ENCODE peak calls at places on chromosomes 16 and 17, in six cellular contexts. Z, O, V, D, L and N are unnamed samples.
A peak's percentile ranks its signal among the peaks of the same experiment; 100 is the strongest.

GRCh38 chr16:85663891-85664321 is 24.8 kb downstream of the GINS2 start:
- DNase-seq in Z (no peak), O (no peak), V (no peak), D (no peak), L (no peak), N (no peak)

GRCh38 chr16:8850279-8850885 is 18.4 kb downstream of the CARHSP1 start:
- DNase-seq in Z (no peak), O (no peak), V (no peak), D (no peak), L (peak; percentile 36), N (no peak)

GRCh38 chr17:81400939-81401726 is 5.9 kb downstream of the BAHCC1 start:
- DNase-seq in Z (no peak), O (no peak), V (no peak), D (no peak), L (no peak), N (no peak)

GRCh38 chr16:49603956-49604355 is 230.4 kb downstream of the C16orf78 start:
- DNase-seq in Z (no peak), O (peak; percentile 35), V (no peak), D (no peak), L (no peak), N (no peak)

GRCh38 chr16:4313563-4314531 is 2.0 kb upstream of the GLIS2 start:
- DNase-seq in Z (peak; percentile 64), O (peak; percentile 86), V (peak; percentile 85), D (no peak), L (peak; percentile 79), N (no peak)

GRCh38 chr16:50761276-50761675 is 19.4 kb downstream of the CYLD start:
- DNase-seq in Z (no peak), O (no peak), V (no peak), D (no peak), L (no peak), N (no peak)

GRCh38 chr17:43645765-43646481 is 15.8 kb downstream of the MEOX1 start:
- DNase-seq in Z (no peak), O (peak; percentile 78), V (no peak), D (no peak), L (peak; percentile 84), N (no peak)

GRCh38 chr16:732936-733335 is 6.0 kb downstream of the HAGHL start:
- DNase-seq in Z (no peak), O (no peak), V (no peak), D (no peak), L (no peak), N (no peak)

GRCh38 chr16:28010671-28011070 is 52.8 kb downstream of the GSG1L start:
- DNase-seq in Z (no peak), O (no peak), V (no peak), D (no peak), L (no peak), N (no peak)

GRCh38 chr17:1067282-1067956 is 70.5 kb downstream of the TIMM22 start:
- DNase-seq in Z (no peak), O (no peak), V (no peak), D (no peak), L (no peak), N (no peak)

GRCh38 chr16:14193316-14193871 is 122.3 kb downstream of the MRTFB start:
- DNase-seq in Z (no peak), O (no peak), V (no peak), D (peak; percentile 21), L (no peak), N (no peak)

GRCh38 chr16:88928405-88929375 is 48.3 kb downstream of the CBFA2T3 start:
- DNase-seq in Z (no peak), O (no peak), V (no peak), D (no peak), L (no peak), N (peak; percentile 96)

GRCh38 chr16:63331111-63331510 is 1294.9 kb upstream of the CDH8 start:
- DNase-seq in Z (no peak), O (no peak), V (no peak), D (no peak), L (no peak), N (no peak)

GRCh38 chr16:58234831-58235595 is 37.1 kb upstream of the CSNK2A2 start:
- DNase-seq in Z (no peak), O (no peak), V (no peak), D (no peak), L (no peak), N (no peak)

GRCh38 chr16:11114366-11115164 is 141.4 kb downstream of the SOCS1 start:
- DNase-seq in Z (no peak), O (no peak), V (no peak), D (no peak), L (no peak), N (no peak)

GRCh38 chr16:68072038-68072695 is 13.0 kb upstream of the NFATC3 start:
- DNase-seq in Z (no peak), O (peak; percentile 27), V (peak; percentile 77), D (no peak), L (no peak), N (no peak)

GRCh38 chr17:56297142-56297541 is 143.9 kb downstream of the ANKFN1 start:
- DNase-seq in Z (no peak), O (no peak), V (no peak), D (no peak), L (no peak), N (no peak)

GRCh38 chr16:31868164-31868563 is 5.4 kb upstream of the ZNF267 start:
- DNase-seq in Z (no peak), O (no peak), V (no peak), D (no peak), L (no peak), N (no peak)
- TF ChIP-seq JUND in Z (no peak), O (no peak), V (no peak), D (no peak), L (no peak), N (no peak)

DNA sequence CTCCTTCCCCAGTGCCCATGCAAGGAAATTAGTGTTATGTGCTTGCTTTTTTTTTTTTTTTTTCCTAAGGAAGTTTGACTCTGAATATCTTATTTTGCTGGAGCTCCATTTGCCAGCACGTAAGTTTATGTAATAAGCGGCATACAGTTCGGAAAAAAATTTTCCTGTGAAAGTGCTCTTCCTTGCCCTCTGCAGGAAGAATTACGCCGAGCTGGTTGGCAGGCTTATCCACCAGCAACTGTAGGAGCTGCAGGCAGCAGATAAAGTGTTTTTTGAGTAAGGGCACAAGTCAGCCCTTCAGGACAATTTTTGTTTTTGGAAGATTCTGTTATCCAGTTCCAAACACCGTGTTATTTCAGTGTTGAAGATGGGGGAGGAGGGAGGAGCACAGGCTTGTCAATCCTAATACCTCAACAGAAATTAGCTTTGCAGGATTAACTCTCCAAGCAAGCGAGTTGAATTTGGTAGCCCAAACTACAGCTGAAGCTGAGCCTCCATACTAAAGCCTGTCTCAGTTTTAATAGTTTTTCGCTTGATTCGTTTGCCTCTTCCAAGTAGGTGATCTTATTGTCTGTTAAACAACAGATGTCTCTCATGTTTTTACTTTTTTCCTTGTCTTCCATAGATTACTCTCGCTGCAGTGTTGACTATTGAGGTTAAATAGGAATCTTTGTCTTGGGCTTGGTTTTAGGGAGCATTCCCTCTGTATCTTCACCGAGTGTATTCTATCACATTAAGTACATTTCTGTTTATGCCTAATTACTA is 1.1 kb downstream of the SPECC1 start:
- DNase-seq in Z (peak; percentile 54), O (no peak), V (peak; percentile 87), D (no peak), L (peak; percentile 64), N (peak; percentile 78)
- TF ChIP-seq JUND in Z (no peak), O (no peak), V (no peak), D (no peak), L (no peak), N (no peak)

GRCh38 chr16:2963074-2963610 is 933 bp upstream of the KREMEN2 start:
- DNase-seq in Z (no peak), O (no peak), V (peak; percentile 71), D (no peak), L (no peak), N (no peak)

GRCh38 chr16:2962334-2963073 is 1.6 kb upstream of the KREMEN2 start:
- DNase-seq in Z (no peak), O (peak; percentile 76), V (no peak), D (no peak), L (no peak), N (no peak)

GRCh38 chr16:2966043-2966802 is 2.1 kb downstream of the KREMEN2 start:
- DNase-seq in Z (no peak), O (no peak), V (no peak), D (no peak), L (no peak), N (no peak)

GRCh38 chr16:2963611-2964415 is at the start of gene KREMEN2:
- DNase-seq in Z (peak; percentile 74), O (peak; percentile 87), V (peak; percentile 93), D (no peak), L (peak; percentile 90), N (peak; percentile 94)

DNA sequence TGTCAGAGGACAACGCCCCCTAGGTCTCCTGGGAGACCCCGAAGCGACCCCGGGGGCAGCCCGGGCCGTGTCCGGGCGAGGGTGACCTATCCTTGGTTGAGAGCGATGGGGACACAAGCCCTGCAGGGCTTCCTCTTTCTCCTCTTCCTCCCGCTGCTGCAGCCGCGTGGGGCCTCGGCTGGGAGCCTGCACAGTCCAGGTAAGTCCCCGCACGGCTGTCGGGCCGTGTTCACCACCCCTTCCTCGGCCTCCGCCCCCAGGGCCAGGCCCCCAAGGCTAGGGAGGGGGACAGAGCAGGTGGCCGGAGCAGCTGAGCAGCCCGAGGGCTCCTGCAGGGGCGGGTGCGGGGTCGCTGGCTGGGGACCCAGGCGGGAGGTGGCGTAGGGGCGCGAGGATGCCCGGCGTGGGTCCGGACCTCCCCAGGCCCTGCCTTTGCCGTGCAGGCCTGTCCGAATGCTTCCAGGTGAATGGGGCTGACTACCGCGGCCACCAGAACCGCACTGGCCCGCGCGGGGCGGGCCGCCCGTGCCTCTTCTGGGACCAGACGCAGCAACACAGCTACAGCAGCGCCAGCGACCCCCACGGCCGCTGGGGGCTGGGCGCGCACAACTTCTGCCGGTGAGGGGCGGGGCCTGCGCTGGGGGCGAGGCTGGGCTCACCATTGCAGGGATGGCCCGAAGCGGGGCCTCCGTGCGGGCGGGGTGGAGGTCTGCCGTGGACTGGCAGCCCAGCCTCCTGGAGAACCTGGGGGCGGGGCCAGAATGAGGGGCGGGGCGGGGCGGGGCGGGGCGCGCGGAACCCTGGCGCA is 545 bp downstream of the KREMEN2 start:
- DNase-seq in Z (peak; percentile 76), O (peak; percentile 95), V (peak; percentile 92), D (no peak), L (peak; percentile 95), N (peak; percentile 98)
- TF ChIP-seq JUND in Z (no peak), O (no peak), V (no peak), D (no peak), L (no peak), N (no peak)

GRCh38 chr17:74647871-74648672 is 24.5 kb upstream of the CD300E start:
- DNase-seq in Z (no peak), O (no peak), V (no peak), D (no peak), L (peak; percentile 67), N (no peak)

GRCh38 chr17:74643826-74644225 is 20.3 kb upstream of the CD300E start:
- DNase-seq in Z (no peak), O (no peak), V (no peak), D (no peak), L (no peak), N (no peak)

GRCh38 chr17:74644419-74644818 is 20.9 kb upstream of the CD300E start:
- DNase-seq in Z (no peak), O (no peak), V (no peak), D (no peak), L (no peak), N (no peak)

GRCh38 chr17:74645010-74645409 is 21.5 kb upstream of the CD300E start:
- DNase-seq in Z (no peak), O (no peak), V (no peak), D (no peak), L (no peak), N (no peak)

DNA sequence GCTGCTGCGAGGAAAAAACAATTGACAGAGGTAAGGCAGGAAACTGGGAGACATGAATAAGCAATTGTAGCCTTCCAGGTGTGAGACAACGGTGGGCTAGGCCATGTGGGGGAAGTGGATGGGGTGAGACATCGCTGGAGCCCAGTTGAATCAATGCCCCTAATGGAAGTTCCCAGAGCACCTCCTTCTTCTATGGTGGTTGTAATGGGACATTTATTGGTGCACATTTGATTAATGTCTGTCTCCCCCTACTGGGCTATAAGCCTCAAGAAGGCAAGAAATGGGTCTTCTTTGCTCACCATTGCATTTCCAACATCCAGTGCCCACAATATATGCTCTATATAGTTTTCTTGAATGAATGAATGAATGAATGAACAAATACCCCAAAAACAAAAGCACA is 22.7 kb upstream of the CD300E start:
- DNase-seq in Z (peak; percentile 54), O (no peak), V (peak; percentile 9), D (no peak), L (peak; percentile 39), N (no peak)
- TF ChIP-seq JUND in Z (no peak), O (no peak), V (no peak), D (no peak), L (no peak), N (no peak)